ENCODE peak calls at places on chromosomes 5 and 9, in ten cellular contexts. F, E, T, Z, B, A, I, H, P and S are unnamed samples.

GRCh38 chr5:127313847-127314473 is 23.4 kb downstream of the MEGF10 start:
- DNase-seq in I (peak), B (peak), T (no peak), P (peak), H (no peak), Z (peak), A (no peak), E (no peak), F (peak), S (peak)

GRCh38 chr9:117412841-117413240 is 2.0 kb downstream of the ASTN2 start:
- DNase-seq in T (no peak), B (no peak), I (no peak), H (no peak), Z (no peak), A (peak), P (peak), E (no peak), F (no peak), S (no peak)

GRCh38 chr9:127122176-127123151 is at the start of gene ANGPTL2:
- DNase-seq in A (peak), F (peak), H (peak), T (peak), I (peak), Z (peak), P (peak), E (peak), B (peak), S (peak)

GRCh38 chr9:91640428-91640827 is 216.8 kb upstream of the NFIL3 start:
- DNase-seq in Z (no peak), A (no peak), I (no peak), B (no peak), P (no peak), T (no peak), H (no peak), F (no peak), E (no peak), S (no peak)

GRCh38 chr9:14395300-14396082 is 81.5 kb upstream of the NFIB start:
- DNase-seq in I (no peak), Z (no peak), H (no peak), P (no peak), F (no peak), A (no peak), T (no peak), E (peak), B (no peak), S (no peak)

GRCh38 chr5:126852916-126853315 is 76.0 kb downstream of the LMNB1 start:
- DNase-seq in B (no peak), Z (no peak), I (no peak), H (no peak), T (no peak), A (no peak), P (no peak), E (no peak), F (no peak), S (no peak)

GRCh38 chr5:54022156-54022685 is 288.2 kb downstream of the ARL15 start:
- DNase-seq in P (no peak), B (no peak), I (no peak), T (no peak), F (no peak), H (no peak), A (no peak), Z (no peak), E (no peak), S (no peak)

GRCh38 chr5:149240354-149240998 is 31.2 kb upstream of the AFAP1L1 start:
- DNase-seq in A (no peak), H (no peak), P (no peak), F (no peak), T (no peak), I (peak), E (no peak), Z (no peak), B (no peak), S (no peak)

GRCh38 chr5:178545941-178546674 is 44.1 kb downstream of the COL23A1 start:
- DNase-seq in T (no peak), P (no peak), Z (no peak), E (no peak), A (no peak), H (no peak), I (no peak), F (no peak), B (no peak), S (no peak)

GRCh38 chr9:14348241-14349140 is 34.5 kb upstream of the NFIB start:
- DNase-seq in P (peak), E (no peak), I (no peak), B (no peak), F (no peak), Z (no peak), H (no peak), A (no peak), T (no peak), S (no peak)

GRCh38 chr9:98551511-98552286 is 157.0 kb downstream of the GABBR2 start:
- DNase-seq in H (peak), I (no peak), A (no peak), F (peak), T (peak), E (no peak), P (no peak), B (no peak), Z (no peak), S (no peak)

GRCh38 chr9:101235105-101235866 is 149.5 kb downstream of the BAAT start:
- DNase-seq in B (no peak), Z (no peak), A (no peak), I (peak), H (no peak), P (no peak), F (peak), T (no peak), E (peak), S (no peak)

GRCh38 chr5:178590924-178591423 is 781 bp upstream of the COL23A1 start:
- DNase-seq in Z (no peak), A (no peak), B (no peak), I (no peak), E (no peak), T (peak), H (no peak), P (no peak), F (no peak), S (no peak)

GRCh38 chr5:1380011-1380817 is 35.3 kb upstream of the CLPTM1L start:
- DNase-seq in Z (peak), B (no peak), P (peak), E (no peak), A (peak), I (peak), T (no peak), F (peak), H (no peak), S (peak)

GRCh38 chr9:109868222-109868621 is 88.2 kb downstream of the PALM2AKAP2 start:
- DNase-seq in P (no peak), Z (no peak), F (no peak), T (no peak), H (no peak), A (no peak), B (no peak), E (no peak), I (no peak), S (no peak)

GRCh38 chr5:162638849-162639248 is 571.3 kb downstream of the GABRG2 start:
- DNase-seq in B (no peak), H (no peak), F (no peak), A (no peak), E (no peak), P (no peak), I (no peak), T (no peak), Z (no peak), S (no peak)

GRCh38 chr5:35799751-35800150 is 56.9 kb upstream of the IL7R start:
- DNase-seq in A (no peak), H (no peak), P (no peak), E (no peak), T (no peak), I (no peak), F (no peak), Z (no peak), B (no peak), S (no peak)

GRCh38 chr9:130058887-130059286 is 5.2 kb downstream of the GPR107 start:
- DNase-seq in T (no peak), P (no peak), B (no peak), H (no peak), A (no peak), F (no peak), Z (no peak), E (no peak), I (no peak), S (no peak)